ENCODE peak calls at places on chromosomes 6 and 20, in eight cellular contexts. D is effector CD4-positive, alpha-beta T cell; P is cardiac septum; N is HTR-8/SVneo; M is T-helper 2 cell; J is progenitor cell of endocrine pancreas; F is ELF-1; V is heart left ventricle. X is an unnamed sample.

GRCh38 chr20:31547017-31547675 is 32.9 kb downstream of the HM13 start:
- DNase-seq in D (peak), P (peak), N (peak), M (peak), J (peak), F (peak), V (peak), X (peak)

GRCh38 chr6:157667211-157668033 is 155.6 kb upstream of the SNX9 start:
- DNase-seq in D (peak), P (peak), N (peak), M (peak), J (peak), F (peak), V (no peak), X (no peak)

GRCh38 chr6:12419626-12420272 is 129.6 kb downstream of the EDN1 start:
- DNase-seq in D (no peak), P (no peak), N (no peak), M (no peak), J (no peak), F (no peak), V (no peak), X (no peak)

GRCh38 chr6:110563711-110564110 is 87.3 kb upstream of the SLC22A16 start:
- DNase-seq in D (no peak), P (no peak), N (no peak), M (no peak), J (no peak), F (no peak), V (no peak), X (no peak)

GRCh38 chr6:133115960-133116359 is 125.2 kb upstream of the EYA4 start:
- DNase-seq in D (no peak), P (no peak), N (no peak), M (no peak), J (no peak), F (no peak), V (no peak), X (no peak)

GRCh38 chr6:30894381-30894780 is 10.1 kb downstream of the DDR1 start:
- DNase-seq in D (no peak), P (no peak), N (no peak), M (no peak), J (no peak), F (no peak), V (no peak), X (no peak)

GRCh38 chr6:30645989-30646388 is 944 bp upstream of the C6orf136 start:
- DNase-seq in D (no peak), P (no peak), N (no peak), M (no peak), J (no peak), F (no peak), V (no peak), X (no peak)

GRCh38 chr20:1163653-1164052 is 21.1 kb downstream of the TMEM74B start:
- DNase-seq in D (no peak), P (no peak), N (no peak), M (no peak), J (no peak), F (no peak), V (no peak), X (no peak)

GRCh38 chr6:150934380-150934779 is 68.9 kb downstream of the MTHFD1L start:
- DNase-seq in D (no peak), P (no peak), N (no peak), M (no peak), J (no peak), F (no peak), V (no peak), X (no peak)

GRCh38 chr6:15922510-15923307 is 206.2 kb upstream of the MYLIP start:
- DNase-seq in D (no peak), P (no peak), N (peak), M (no peak), J (no peak), F (peak), V (no peak), X (no peak)

GRCh38 chr6:44234101-44235090 is 11.0 kb downstream of the SLC29A1 start:
- DNase-seq in D (no peak), P (peak), N (no peak), M (no peak), J (peak), F (peak), V (peak), X (no peak)

GRCh38 chr20:25584905-25585704 is at the start of gene NINL:
- DNase-seq in D (no peak), P (no peak), N (peak), M (peak), J (peak), F (peak), V (peak), X (peak)

GRCh38 chr6:36791085-36791484 is 48.2 kb downstream of the CPNE5 start:
- DNase-seq in D (no peak), P (no peak), N (no peak), M (no peak), J (no peak), F (no peak), V (no peak), X (no peak)

GRCh38 chr6:125945378-125946141 is 11.0 kb upstream of the HINT3 start:
- DNase-seq in D (no peak), P (no peak), N (no peak), M (no peak), J (no peak), F (peak), V (no peak), X (no peak)

GRCh38 chr6:30781697-30782424 is 37.5 kb upstream of the IER3 start:
- DNase-seq in D (no peak), P (peak), N (peak), M (no peak), J (no peak), F (peak), V (peak), X (no peak)

GRCh38 chr6:36350681-36351091 is 14.0 kb upstream of the BNIP5 start:
- DNase-seq in D (no peak), P (no peak), N (no peak), M (no peak), J (no peak), F (peak), V (no peak), X (no peak)

GRCh38 chr6:136586295-136586694 is 36.1 kb upstream of the MAP7 start:
- DNase-seq in D (no peak), P (no peak), N (no peak), M (no peak), J (no peak), F (no peak), V (no peak), X (no peak)

GRCh38 chr20:39993737-39994136 is 695.3 kb downstream of the MAFB start:
- DNase-seq in D (no peak), P (no peak), N (no peak), M (no peak), J (no peak), F (no peak), V (peak), X (no peak)

GRCh38 chr20:47668313-47669156 is 116.7 kb downstream of the SULF2 start:
- DNase-seq in D (no peak), P (no peak), N (no peak), M (no peak), J (no peak), F (no peak), V (no peak), X (no peak)

GRCh38 chr6:90119618-90120017 is 177.0 kb downstream of the BACH2 start:
- DNase-seq in D (no peak), P (no peak), N (no peak), M (no peak), J (no peak), F (no peak), V (no peak), X (no peak)

GRCh38 chr20:38604873-38605303 is 3.3 kb downstream of the ARHGAP40 start:
- DNase-seq in D (no peak), P (no peak), N (peak), M (no peak), J (no peak), F (peak), V (no peak), X (no peak)